ENCODE peak calls at places on chromosomes 3 and 15, in six cellular contexts. F is MCF 10A, J is mucosa of gallbladder, L is SK-N-SH, W is M059J, E is AG09319. H is an unnamed sample.

GRCh38 chr3:135576786-135577185 is 388.7 kb upstream of the PPP2R3A start:
- DNase-seq in J (no peak), F (no peak), E (no peak), W (no peak), L (no peak), H (no peak)

GRCh38 chr15:86645861-86646393 is 566.3 kb downstream of the AGBL1 start:
- DNase-seq in W (no peak), L (no peak), J (no peak), E (no peak), F (peak; percentile 5), H (peak; percentile 2)

GRCh38 chr15:91456251-91456718 is 356.2 kb downstream of the SV2B start:
- DNase-seq in J (peak; percentile 67), W (peak; percentile 98), L (no peak), F (peak; percentile 88), E (no peak), H (peak; percentile 100)

GRCh38 chr3:122767690-122768372 is 25.8 kb downstream of the HSPBAP1 start:
- DNase-seq in J (no peak), W (no peak), E (no peak), F (no peak), L (no peak), H (no peak)

GRCh38 chr15:69664572-69665326 is 212.1 kb downstream of the RPLP1 start:
- DNase-seq in E (no peak), L (peak; percentile 45), F (no peak), J (peak; percentile 78), W (peak; percentile 36), H (peak; percentile 10)

GRCh38 chr3:20668411-20668810 is 482.4 kb upstream of the SGO1 start:
- DNase-seq in E (no peak), F (peak; percentile 8), J (no peak), W (peak; percentile 34), L (peak; percentile 38), H (no peak)

GRCh38 chr3:24519368-24520100 is 24.9 kb upstream of the THRB start:
- DNase-seq in F (no peak), L (no peak), W (peak; percentile 59), J (no peak), E (no peak), H (peak; percentile 49)

GRCh38 chr3:168608926-168609325 is 513.2 kb upstream of the GOLIM4 start:
- DNase-seq in W (no peak), L (no peak), E (no peak), J (no peak), F (no peak), H (no peak)

GRCh38 chr3:103684956-103685355 is 1250.1 kb downstream of the ZPLD1 start:
- DNase-seq in F (no peak), J (no peak), E (no peak), L (no peak), W (no peak), H (no peak)

GRCh38 chr3:126508539-126508938 is 9.0 kb downstream of the UROC1 start:
- DNase-seq in J (no peak), L (no peak), E (no peak), W (peak; percentile 55), F (no peak), H (no peak)

GRCh38 chr15:68349173-68349572 is 71.6 kb downstream of the FEM1B start:
- DNase-seq in W (no peak), E (no peak), F (no peak), J (no peak), L (no peak), H (no peak)

GRCh38 chr3:105365536-105366301 is 990 bp upstream of the ALCAM start:
- DNase-seq in J (no peak), F (peak; percentile 67), E (no peak), L (peak; percentile 40), W (peak; percentile 80), H (peak; percentile 67)

GRCh38 chr3:196486263-196486662 is 17.3 kb downstream of the RNF168 start:
- DNase-seq in W (no peak), F (peak; percentile 29), L (no peak), E (no peak), J (no peak), H (no peak)

GRCh38 chr15:61157933-61158332 is 71.2 kb downstream of the RORA start:
- DNase-seq in J (peak; percentile 25), F (no peak), W (no peak), E (no peak), L (no peak), H (no peak)

GRCh38 chr3:72553298-72553697 is 294.9 kb downstream of the SHQ1 start:
- DNase-seq in W (no peak), L (no peak), F (no peak), E (no peak), J (no peak), H (no peak)

GRCh38 chr3:30607032-30607833 is 832 bp downstream of the TGFBR2 start:
- DNase-seq in L (no peak), J (peak; percentile 76), F (peak; percentile 60), W (peak; percentile 50), E (no peak), H (peak; percentile 68)

GRCh38 chr15:30791239-30791638 is 112.5 kb upstream of the FAN1 start:
- DNase-seq in L (peak; percentile 16), J (no peak), E (no peak), F (peak; percentile 40), W (peak; percentile 16), H (no peak)

GRCh38 chr15:64134322-64134829 is 17.2 kb upstream of the SNX22 start:
- DNase-seq in E (no peak), J (peak; percentile 36), F (peak; percentile 25), W (peak; percentile 34), L (no peak), H (no peak)

GRCh38 chr3:186261638-186262037 is 100.4 kb downstream of the DGKG start:
- DNase-seq in F (peak; percentile 33), J (no peak), L (no peak), E (no peak), W (no peak), H (no peak)

GRCh38 chr3:141894524-141895176 is 18.2 kb downstream of the ATP1B3 start:
- DNase-seq in E (peak; percentile 61), F (peak; percentile 84), J (no peak), L (no peak), W (peak; percentile 85), H (peak; percentile 53)

GRCh38 chr15:80695911-80696651 is 971 bp downstream of the ABHD17C start:
- DNase-seq in J (peak; percentile 12), F (peak; percentile 53), L (peak; percentile 53), W (peak; percentile 56), E (no peak), H (peak; percentile 65)

GRCh38 chr15:63358296-63359029 is 23.2 kb downstream of the CA12 start:
- DNase-seq in L (no peak), J (no peak), W (no peak), E (no peak), F (no peak), H (no peak)

GRCh38 chr15:62413147-62413546 is 248.1 kb upstream of the C2CD4B start:
- DNase-seq in E (no peak), F (no peak), L (peak; percentile 37), J (no peak), W (no peak), H (no peak)

GRCh38 chr3:42667523-42668402 is 14.3 kb downstream of the ZBTB47 start:
- DNase-seq in W (no peak), F (no peak), J (no peak), E (no peak), L (peak; percentile 32), H (no peak)

GRCh38 chr15:89299896-89300295 is 34.7 kb downstream of the POLG start:
- DNase-seq in L (no peak), W (no peak), F (peak; percentile 27), J (no peak), E (no peak), H (peak; percentile 28)

GRCh38 chr3:77412591-77412990 is 372.7 kb downstream of the ROBO2 start:
- DNase-seq in E (peak; percentile 51), F (peak; percentile 45), L (no peak), W (peak; percentile 1), J (no peak), H (no peak)

GRCh38 chr3:125129512-125129962 is 73.7 kb upstream of the HEG1 start:
- DNase-seq in F (peak; percentile 97), E (peak; percentile 99), L (no peak), W (peak; percentile 100), J (no peak), H (peak; percentile 80)

GRCh38 chr15:69786136-69786701 is 311.5 kb downstream of the TLE3 start:
- DNase-seq in J (no peak), L (no peak), F (no peak), E (no peak), W (no peak), H (no peak)

GRCh38 chr3:5054098-5054497 is 68.0 kb upstream of the ARL8B start:
- DNase-seq in L (no peak), W (no peak), F (no peak), J (no peak), E (no peak), H (no peak)

GRCh38 chr3:66400381-66401156 is 100.3 kb downstream of the LRIG1 start:
- DNase-seq in J (no peak), L (no peak), F (no peak), E (no peak), W (peak; percentile 39), H (no peak)

GRCh38 chr3:150757768-150758167 is 5.2 kb downstream of the SIAH2 start:
- DNase-seq in L (no peak), E (no peak), J (no peak), F (no peak), W (no peak), H (no peak)

GRCh38 chr15:43127752-43128151 is 5.6 kb upstream of the TMEM62 start:
- DNase-seq in F (no peak), J (peak; percentile 34), W (no peak), L (no peak), E (no peak), H (peak; percentile 79)

GRCh38 chr3:129039271-129040038 is 21.1 kb upstream of the GP9 start:
- DNase-seq in W (peak; percentile 31), F (peak; percentile 40), J (no peak), L (peak; percentile 88), E (no peak), H (peak; percentile 6)

GRCh38 chr3:102295756-102296155 is 139.1 kb upstream of the ZPLD1 start:
- DNase-seq in E (no peak), L (no peak), F (no peak), W (no peak), J (no peak), H (no peak)

H was measured in kidney tubule cell.